ENCODE peak calls at places on chromosomes 12 and 14, in four cellular contexts. O is CD4-positive, alpha-beta T cell; A is DMS79; F is AG09309. N is an unnamed sample.

GRCh38 chr12:8668441-8668840 is 5.8 kb upstream of the MFAP5 start:
- DNase-seq in O (no peak), A (no peak), F (no peak), N (no peak)

GRCh38 chr12:75735853-75736252 is 224.4 kb upstream of the KRR1 start:
- DNase-seq in O (no peak), A (no peak), F (no peak), N (no peak)

GRCh38 chr12:113359133-113359938 is 949 bp downstream of the PLBD2 start:
- DNase-seq in O (no peak), A (no peak), F (no peak), N (peak)

GRCh38 chr12:22101749-22102243 is 55.8 kb downstream of the CMAS start:
- DNase-seq in O (no peak), A (no peak), F (peak), N (no peak)

GRCh38 chr12:24770334-24770733 is 178.6 kb downstream of the BCAT1 start:
- DNase-seq in O (no peak), A (no peak), F (no peak), N (no peak)

GRCh38 chr12:131124487-131125280 is 171.0 kb downstream of the ADGRD1 start:
- DNase-seq in O (no peak), A (no peak), F (no peak), N (no peak)

GRCh38 chr12:50922820-50923219 is 29.5 kb upstream of the HIGD1C start:
- DNase-seq in O (no peak), A (no peak), F (peak), N (no peak)

GRCh38 chr14:71264260-71264659 is 357.0 kb downstream of the PCNX1 start:
- DNase-seq in O (no peak), A (no peak), F (no peak), N (no peak)

GRCh38 chr12:95623554-95624170 is 72.4 kb upstream of the USP44 start:
- DNase-seq in O (no peak), A (no peak), F (peak), N (no peak)

GRCh38 chr12:97940105-97940504 is 477.5 kb downstream of the RMST start:
- DNase-seq in O (no peak), A (no peak), F (no peak), N (no peak)

GRCh38 chr12:121568971-121569808 is 11.6 kb downstream of the KDM2B start:
- DNase-seq in O (no peak), A (no peak), F (no peak), N (no peak)

N was measured in CD8-positive, alpha-beta memory T cell.